ENCODE peak calls at places on chromosome 7, in ten cellular contexts. O is left lobe of liver; H is RCC 7860; C is stimulated activated CD4-positive, alpha-beta T cell treated with anti-CD3 and anti-CD28 coated beads, Interleukin-2, amount 100 ng/mL, for 4 hours; V is CD4-positive, alpha-beta T cell; L is epithelial cell of esophagus; X is putamen; J is non-pigmented ciliary epithelial cell; K is psoas muscle; B is amygdala. M is an unnamed sample.
A peak's percentile ranks its signal among the peaks of the same experiment; 100 is the strongest.

GRCh38 chr7:30988346-30989005 is 24.7 kb downstream of the GHRHR start:
- DNase-seq in O (peak; percentile 71), H (no peak), C (no peak), V (no peak), L (peak; percentile 31), X (peak; percentile 47), J (no peak), K (peak; percentile 56), B (peak; percentile 67), M (peak; percentile 84)

GRCh38 chr7:80440908-80441307 is 71.0 kb downstream of the GNAT3 start:
- DNase-seq in O (no peak), H (no peak), C (no peak), V (no peak), L (no peak), X (no peak), J (no peak), K (no peak), B (no peak), M (no peak)

GRCh38 chr7:150753826-150754603 is 16.8 kb downstream of the GIMAP5 start:
- DNase-seq in O (no peak), H (peak; percentile 34), C (no peak), V (no peak), L (peak; percentile 5), X (no peak), J (no peak), K (no peak), B (no peak), M (no peak)

GRCh38 chr7:155983176-155983815 is 171.0 kb upstream of the SHH start:
- DNase-seq in O (peak; percentile 30), H (no peak), C (no peak), V (no peak), L (no peak), X (no peak), J (no peak), K (no peak), B (no peak), M (no peak)

GRCh38 chr7:135281363-135281949 is 47.8 kb downstream of the STRA8 start:
- DNase-seq in O (peak; percentile 77), H (peak; percentile 69), C (peak; percentile 68), V (peak; percentile 66), L (peak; percentile 92), X (peak; percentile 87), J (peak; percentile 60), K (peak; percentile 69), B (peak; percentile 85), M (peak; percentile 95)

GRCh38 chr7:127347567-127348246 is 44.8 kb downstream of the ZNF800 start:
- DNase-seq in O (peak; percentile 77), H (peak; percentile 31), C (peak; percentile 60), V (peak; percentile 64), L (peak; percentile 77), X (peak; percentile 38), J (no peak), K (peak; percentile 66), B (peak; percentile 48), M (peak; percentile 43)

GRCh38 chr7:1526271-1526754 is 4.2 kb upstream of the MAFK start:
- DNase-seq in O (no peak), H (no peak), C (no peak), V (no peak), L (no peak), X (no peak), J (no peak), K (no peak), B (no peak), M (no peak)

GRCh38 chr7:1538544-1539345 is 8.2 kb downstream of the MAFK start:
- DNase-seq in O (peak; percentile 46), H (no peak), C (no peak), V (no peak), L (no peak), X (no peak), J (no peak), K (peak; percentile 32), B (no peak), M (no peak)

GRCh38 chr7:98049034-98049433 is 57.6 kb upstream of the LMTK2 start:
- DNase-seq in O (no peak), H (no peak), C (no peak), V (no peak), L (peak; percentile 97), X (no peak), J (no peak), K (no peak), B (no peak), M (no peak)

GRCh38 chr7:80589561-80590083 is 48.8 kb upstream of the CD36 start:
- DNase-seq in O (no peak), H (no peak), C (no peak), V (no peak), L (no peak), X (no peak), J (no peak), K (no peak), B (no peak), M (no peak)

GRCh38 chr7:5214641-5215040 is 24.6 kb downstream of the WIPI2 start:
- DNase-seq in O (no peak), H (no peak), C (no peak), V (no peak), L (no peak), X (no peak), J (no peak), K (no peak), B (no peak), M (no peak)

GRCh38 chr7:134317434-134317833 is 704 bp upstream of the SLC35B4 start:
- DNase-seq in O (no peak), H (no peak), C (no peak), V (no peak), L (no peak), X (no peak), J (no peak), K (no peak), B (no peak), M (no peak)

GRCh38 chr7:157691521-157692155 is 354.8 kb downstream of the DNAJB6 start:
- DNase-seq in O (no peak), H (no peak), C (no peak), V (no peak), L (no peak), X (no peak), J (no peak), K (no peak), B (no peak), M (no peak)